ENCODE peak calls at places on chromosomes 6 and 20, in five cellular contexts. J is DMS153, Z is left colon, W is colonic mucosa, X is BJ. T is an unnamed sample.
A peak's percentile ranks its signal among the peaks of the same experiment; 100 is the strongest.

GRCh38 chr6:73796881-73797280 is 100.9 kb downstream of the CD109 start:
- DNase-seq in J (no peak), Z (no peak), W (no peak), X (no peak), T (no peak)

GRCh38 chr6:116611020-116611419 is 5.3 kb upstream of the RSPH4A start:
- DNase-seq in J (no peak), Z (no peak), W (no peak), X (no peak), T (no peak)

GRCh38 chr20:9051508-9051907 is 17.4 kb upstream of the PLCB4 start:
- DNase-seq in J (no peak), Z (no peak), W (no peak), X (peak; percentile 93), T (no peak)

GRCh38 chr6:12386816-12387215 is 96.7 kb downstream of the EDN1 start:
- DNase-seq in J (no peak), Z (no peak), W (no peak), X (no peak), T (no peak)

GRCh38 chr6:35311390-35312075 is 13.9 kb downstream of the DEF6 start:
- DNase-seq in J (no peak), Z (no peak), W (no peak), X (no peak), T (peak; percentile 43)

GRCh38 chr6:117451607-117452164 is 25.9 kb upstream of the ROS1 start:
- DNase-seq in J (no peak), Z (no peak), W (no peak), X (no peak), T (no peak)

GRCh38 chr20:31869673-31869941 is 720 bp downstream of the DUSP15 start:
- DNase-seq in J (no peak), Z (no peak), W (no peak), X (no peak), T (no peak)

GRCh38 chr20:36128463-36129176 is 25.9 kb upstream of the EPB41L1 start:
- DNase-seq in J (no peak), Z (no peak), W (no peak), X (peak; percentile 44), T (no peak)

GRCh38 chr20:47749367-47749766 is 35.9 kb downstream of the SULF2 start:
- DNase-seq in J (peak; percentile 37), Z (no peak), W (no peak), X (no peak), T (no peak)

GRCh38 chr20:48025061-48025515 is 239.8 kb upstream of the SULF2 start:
- DNase-seq in J (peak; percentile 48), Z (peak; percentile 27), W (no peak), X (peak; percentile 77), T (no peak)

GRCh38 chr6:75205776-75206334 is at the start of gene COL12A1:
- DNase-seq in J (peak; percentile 41), Z (peak; percentile 76), W (peak; percentile 70), X (peak; percentile 96), T (peak; percentile 83)

GRCh38 chr6:163416380-163416629 is 1.8 kb downstream of the QKI start:
- DNase-seq in J (no peak), Z (no peak), W (no peak), X (no peak), T (no peak)

GRCh38 chr6:119280586-119281163 is 68.9 kb downstream of the MAN1A1 start:
- DNase-seq in J (no peak), Z (no peak), W (no peak), X (no peak), T (no peak)

GRCh38 chr6:152983637-152984386 is 971 bp upstream of the FBXO5 start:
- DNase-seq in J (no peak), Z (peak; percentile 86), W (peak; percentile 89), X (peak; percentile 29), T (peak; percentile 95)

GRCh38 chr6:163897030-163897429 is 482.5 kb downstream of the QKI start:
- DNase-seq in J (no peak), Z (no peak), W (no peak), X (peak; percentile 8), T (no peak)

GRCh38 chr6:135114355-135115145 is 59.9 kb upstream of the HBS1L start:
- DNase-seq in J (no peak), Z (no peak), W (no peak), X (no peak), T (no peak)

GRCh38 chr20:33267691-33268090 is 15.3 kb upstream of the BPIFB1 start:
- DNase-seq in J (no peak), Z (no peak), W (no peak), X (no peak), T (no peak)

GRCh38 chr6:26044140-26045045 is 42.8 kb upstream of the HFE start:
- DNase-seq in J (no peak), Z (no peak), W (peak; percentile 49), X (no peak), T (peak; percentile 51)

GRCh38 chr6:121510568-121511177 is 75.2 kb downstream of the GJA1 start:
- DNase-seq in J (no peak), Z (no peak), W (no peak), X (no peak), T (no peak)

GRCh38 chr6:119322715-119323350 is 26.7 kb downstream of the MAN1A1 start:
- DNase-seq in J (no peak), Z (no peak), W (no peak), X (no peak), T (no peak)

GRCh38 chr6:137357948-137358266 is 136.3 kb downstream of the OLIG3 start:
- DNase-seq in J (no peak), Z (no peak), W (no peak), X (no peak), T (no peak)

GRCh38 chr6:53728570-53729194 is 63.1 kb upstream of the KLHL31 start:
- DNase-seq in J (peak; percentile 7), Z (no peak), W (peak; percentile 40), X (no peak), T (peak; percentile 58)

GRCh38 chr6:107066697-107067659 is 39.0 kb downstream of the MTRES1 start:
- DNase-seq in J (no peak), Z (no peak), W (no peak), X (no peak), T (no peak)

GRCh38 chr20:46558511-46558959 is 8.1 kb upstream of the OCSTAMP start:
- DNase-seq in J (peak; percentile 48), Z (peak; percentile 42), W (peak; percentile 27), X (peak; percentile 33), T (no peak)

GRCh38 chr6:125421853-125422252 is 120.1 kb upstream of the HDDC2 start:
- DNase-seq in J (no peak), Z (no peak), W (no peak), X (no peak), T (no peak)

GRCh38 chr6:85287654-85288053 is 162.2 kb upstream of the NT5E start:
- DNase-seq in J (no peak), Z (no peak), W (no peak), X (no peak), T (no peak)

GRCh38 chr6:11363881-11364576 is 131.6 kb upstream of the NEDD9 start:
- DNase-seq in J (no peak), Z (no peak), W (no peak), X (no peak), T (no peak)